ENCODE peak calls at places on chromosome 3, in four cellular contexts. A, N, D and I are unnamed samples.

GRCh38 chr3:58989173-58989572 is 60.7 kb downstream of the CFAP20DC start:
- DNase-seq in A (peak; percentile 5), N (no peak), D (no peak), I (peak; percentile 65)

GRCh38 chr3:197749315-197749600 is 425 bp upstream of the FYTTD1 start:
- DNase-seq in A (peak; percentile 40), N (peak; percentile 43), D (no peak), I (peak; percentile 92)

GRCh38 chr3:8574040-8574669 is 70.4 kb downstream of the SSUH2 start:
- DNase-seq in A (no peak), N (no peak), D (no peak), I (no peak)

GRCh38 chr3:194075802-194076460 is 60.0 kb upstream of the HES1 start:
- DNase-seq in A (no peak), N (no peak), D (no peak), I (no peak)

GRCh38 chr3:106421928-106422327 is 553.1 kb upstream of the CBLB start:
- DNase-seq in A (no peak), N (no peak), D (no peak), I (peak; percentile 3)

GRCh38 chr3:13414040-13414729 is 5.9 kb downstream of the NUP210 start:
- DNase-seq in A (no peak), N (peak; percentile 70), D (no peak), I (no peak)

GRCh38 chr3:189277711-189278110 is 105.9 kb downstream of the TPRG1 start:
- DNase-seq in A (no peak), N (no peak), D (no peak), I (no peak)

GRCh38 chr3:128430731-128431130 is 36.0 kb downstream of the DNAJB8 start:
- DNase-seq in A (no peak), N (no peak), D (no peak), I (no peak)

GRCh38 chr3:58039609-58040008 is 31.4 kb downstream of the FLNB start:
- DNase-seq in A (no peak), N (no peak), D (no peak), I (peak; percentile 17)

GRCh38 chr3:138727371-138727770 is 107.4 kb downstream of the PIK3CB start:
- DNase-seq in A (no peak), N (no peak), D (no peak), I (no peak)

GRCh38 chr3:194161181-194162045 is 25.5 kb downstream of the HES1 start:
- DNase-seq in A (no peak), N (no peak), D (peak; percentile 36), I (no peak)

GRCh38 chr3:151183253-151183652 is 19.8 kb downstream of the GPR171 start:
- DNase-seq in A (no peak), N (no peak), D (no peak), I (no peak)

GRCh38 chr3:52851348-52851747 is 16.5 kb upstream of the MUSTN1 start:
- DNase-seq in A (peak; percentile 63), N (no peak), D (peak; percentile 33), I (no peak)

GRCh38 chr3:77931272-77932009 is 891.5 kb downstream of the ROBO2 start:
- DNase-seq in A (no peak), N (no peak), D (no peak), I (no peak)

GRCh38 chr3:172516318-172517214 is 6.7 kb downstream of the TNFSF10 start:
- DNase-seq in A (peak; percentile 73), N (no peak), D (no peak), I (no peak)

GRCh38 chr3:179826247-179826637 is 173.4 kb downstream of the USP13 start:
- DNase-seq in A (no peak), N (no peak), D (no peak), I (no peak)

GRCh38 chr3:48897401-48898376 is 993 bp downstream of the SLC25A20 start:
- DNase-seq in A (no peak), N (no peak), D (no peak), I (no peak)

GRCh38 chr3:129486057-129487035 is 42.1 kb upstream of the RHO start:
- DNase-seq in A (peak; percentile 52), N (no peak), D (no peak), I (peak; percentile 87)

GRCh38 chr3:137709011-137709601 is 55.0 kb upstream of the SOX14 start:
- DNase-seq in A (no peak), N (no peak), D (no peak), I (peak; percentile 63)

GRCh38 chr3:165854696-165855095 is 17.5 kb upstream of the BCHE start:
- DNase-seq in A (peak; percentile 1), N (no peak), D (no peak), I (no peak)

GRCh38 chr3:9797196-9797945 is 4.5 kb downstream of the ARPC4 start:
- DNase-seq in A (no peak), N (no peak), D (no peak), I (peak; percentile 13)

GRCh38 chr3:156305672-156306071 is 185.3 kb downstream of the KCNAB1 start:
- DNase-seq in A (no peak), N (no peak), D (no peak), I (no peak)

GRCh38 chr3:136659253-136659652 is 92.9 kb downstream of the STAG1 start:
- DNase-seq in A (peak; percentile 53), N (no peak), D (no peak), I (peak; percentile 57)

GRCh38 chr3:58041826-58042324 is 33.7 kb downstream of the FLNB start:
- DNase-seq in A (peak; percentile 71), N (no peak), D (no peak), I (peak; percentile 53)

GRCh38 chr3:119314821-119315220 is 20.6 kb downstream of the ARHGAP31 start:
- DNase-seq in A (no peak), N (no peak), D (no peak), I (no peak)

GRCh38 chr3:78096488-78097255 is 1056.8 kb downstream of the ROBO2 start:
- DNase-seq in A (no peak), N (no peak), D (no peak), I (no peak)

GRCh38 chr3:95049841-95050240 is 987.0 kb downstream of the NSUN3 start:
- DNase-seq in A (no peak), N (no peak), D (no peak), I (no peak)